ENCODE peak calls at places on chromosomes 7 and 10, in four cellular contexts. D is H1, B is H9, R is trophoblast cell. M is an unnamed sample.

GRCh38 chr10:102421645-102422585 is 1.3 kb downstream of the FBXL15 start:
- DNase-seq in D (peak; percentile 64), B (peak; percentile 72), R (peak; percentile 66), M (no peak)

GRCh38 chr7:1292972-1293830 is 60.5 kb downstream of the UNCX start:
- DNase-seq in D (peak; percentile 51), B (no peak), R (no peak), M (no peak)

GRCh38 chr10:82811621-82812020 is 936.6 kb downstream of the NRG3 start:
- DNase-seq in D (peak; percentile 82), B (peak; percentile 56), R (peak; percentile 53), M (no peak)

GRCh38 chr10:43227911-43228782 is 38.7 kb downstream of the RASGEF1A start:
- DNase-seq in D (peak; percentile 45), B (peak; percentile 30), R (no peak), M (no peak)

GRCh38 chr7:116075351-116076145 is 45.0 kb upstream of the TFEC start:
- DNase-seq in D (no peak), B (peak; percentile 26), R (no peak), M (no peak)

GRCh38 chr7:7290429-7291122 is 108.2 kb downstream of the C1GALT1 start:
- DNase-seq in D (no peak), B (no peak), R (peak; percentile 15), M (no peak)

GRCh38 chr10:111200505-111201186 is 123.8 kb downstream of the ADRA2A start:
- DNase-seq in D (no peak), B (no peak), R (peak; percentile 9), M (no peak)

GRCh38 chr10:93028881-93029280 is 31.7 kb upstream of the CYP26C1 start:
- DNase-seq in D (no peak), B (no peak), R (peak; percentile 40), M (no peak)

GRCh38 chr10:70820976-70821750 is 5.4 kb downstream of the SGPL1 start:
- DNase-seq in D (no peak), B (no peak), R (no peak), M (no peak)

GRCh38 chr7:127792528-127793342 is 140.7 kb downstream of the SND1 start:
- DNase-seq in D (peak; percentile 89), B (peak; percentile 84), R (peak; percentile 43), M (peak; percentile 33)

GRCh38 chr10:98608417-98608816 is 161.7 kb upstream of the HPS1 start:
- DNase-seq in D (peak; percentile 48), B (no peak), R (no peak), M (no peak)

GRCh38 chr10:98619446-98619845 is 172.7 kb upstream of the HPS1 start:
- DNase-seq in D (no peak), B (no peak), R (no peak), M (no peak)

GRCh38 chr7:584122-584465 is 64.4 kb upstream of the PDGFA start:
- DNase-seq in D (no peak), B (no peak), R (peak; percentile 15), M (no peak)

GRCh38 chr10:8477300-8477699 is 422.8 kb downstream of the GATA3 start:
- DNase-seq in D (no peak), B (no peak), R (no peak), M (no peak)

GRCh38 chr7:12855036-12855435 is 167.6 kb downstream of the ARL4A start:
- DNase-seq in D (no peak), B (no peak), R (no peak), M (no peak)

GRCh38 chr10:23319835-23320234 is 24.8 kb downstream of the C10orf67 start:
- DNase-seq in D (no peak), B (no peak), R (no peak), M (no peak)

GRCh38 chr10:77493239-77493806 is 144.3 kb downstream of the KCNMA1 start:
- DNase-seq in D (no peak), B (no peak), R (no peak), M (no peak)

GRCh38 chr10:35643976-35644799 is 2.1 kb upstream of the FZD8 start:
- DNase-seq in D (no peak), B (peak; percentile 36), R (no peak), M (no peak)

GRCh38 chr10:103592186-103593021 is 98.9 kb downstream of the NEURL1 start:
- DNase-seq in D (peak; percentile 87), B (peak; percentile 77), R (peak; percentile 60), M (peak; percentile 51)

GRCh38 chr10:124917939-124918830 is 23.7 kb upstream of the ZRANB1 start:
- DNase-seq in D (no peak), B (no peak), R (no peak), M (no peak)

GRCh38 chr10:23075672-23076071 is 19.7 kb upstream of the MSRB2 start:
- DNase-seq in D (no peak), B (no peak), R (no peak), M (no peak)

GRCh38 chr10:79221110-79222051 is 125.9 kb upstream of the PPIF start:
- DNase-seq in D (no peak), B (peak; percentile 65), R (no peak), M (no peak)

GRCh38 chr7:43572516-43573049 is 10.3 kb upstream of the STK17A start:
- DNase-seq in D (no peak), B (no peak), R (peak; percentile 42), M (no peak)

GRCh38 chr7:27774717-27775328 is 34.9 kb downstream of the TAX1BP1 start:
- DNase-seq in D (no peak), B (no peak), R (peak; percentile 64), M (peak; percentile 5)

GRCh38 chr7:37054631-37055300 is 330.5 kb upstream of the AOAH start:
- DNase-seq in D (no peak), B (no peak), R (no peak), M (no peak)

GRCh38 chr10:44851413-44851812 is 59.7 kb upstream of the TMEM72 start:
- DNase-seq in D (no peak), B (no peak), R (no peak), M (no peak)

GRCh38 chr7:47581821-47582747 is at the start of gene TNS3:
- DNase-seq in D (peak; percentile 78), B (peak; percentile 66), R (peak; percentile 80), M (no peak)

GRCh38 chr10:34885901-34886300 is 70.8 kb upstream of the PARD3 start:
- DNase-seq in D (no peak), B (no peak), R (no peak), M (no peak)

GRCh38 chr10:3764626-3765375 is 20.2 kb downstream of the KLF6 start:
- DNase-seq in D (no peak), B (no peak), R (no peak), M (no peak)

GRCh38 chr7:1743481-1744230 is 73.6 kb downstream of the ELFN1 start:
- DNase-seq in D (no peak), B (no peak), R (no peak), M (no peak)

GRCh38 chr7:116511552-116512523 is 12.3 kb downstream of the CAV2 start:
- DNase-seq in D (no peak), B (no peak), R (peak; percentile 83), M (no peak)

GRCh38 chr7:80772347-80773101 is 134.1 kb downstream of the CD36 start:
- DNase-seq in D (no peak), B (no peak), R (no peak), M (no peak)

GRCh38 chr7:26653966-26654365 is 210.4 kb downstream of the SKAP2 start:
- DNase-seq in D (no peak), B (no peak), R (no peak), M (no peak)

GRCh38 chr7:7490003-7490402 is 45.7 kb downstream of the COL28A1 start:
- DNase-seq in D (no peak), B (no peak), R (no peak), M (no peak)

GRCh38 chr7:151495360-151495759 is 24.3 kb downstream of the RHEB start:
- DNase-seq in D (no peak), B (no peak), R (no peak), M (no peak)

GRCh38 chr10:119190353-119190752 is 11.7 kb upstream of the PRDX3 start:
- DNase-seq in D (no peak), B (no peak), R (peak; percentile 97), M (no peak)

GRCh38 chr10:103652599-103653281 is 159.2 kb downstream of the NEURL1 start:
- DNase-seq in D (no peak), B (no peak), R (no peak), M (no peak)

GRCh38 chr10:127279334-127279774 is 83.0 kb upstream of the INSYN2A start:
- DNase-seq in D (no peak), B (no peak), R (no peak), M (no peak)

GRCh38 chr10:127275793-127276415 is 79.5 kb upstream of the INSYN2A start:
- DNase-seq in D (no peak), B (no peak), R (no peak), M (no peak)

GRCh38 chr10:127277063-127277462 is 80.7 kb upstream of the INSYN2A start:
- DNase-seq in D (no peak), B (no peak), R (no peak), M (no peak)

GRCh38 chr10:127278001-127278400 is 81.6 kb upstream of the INSYN2A start:
- DNase-seq in D (no peak), B (no peak), R (no peak), M (no peak)

GRCh38 chr10:127275272-127275671 is 78.9 kb upstream of the INSYN2A start:
- DNase-seq in D (no peak), B (no peak), R (no peak), M (no peak)
- H4K91ac ChIP-seq in D (no peak overlapping the region), B (no peak overlapping the region), R (no peak overlapping the region), M (no peak overlapping the region)

DNA sequence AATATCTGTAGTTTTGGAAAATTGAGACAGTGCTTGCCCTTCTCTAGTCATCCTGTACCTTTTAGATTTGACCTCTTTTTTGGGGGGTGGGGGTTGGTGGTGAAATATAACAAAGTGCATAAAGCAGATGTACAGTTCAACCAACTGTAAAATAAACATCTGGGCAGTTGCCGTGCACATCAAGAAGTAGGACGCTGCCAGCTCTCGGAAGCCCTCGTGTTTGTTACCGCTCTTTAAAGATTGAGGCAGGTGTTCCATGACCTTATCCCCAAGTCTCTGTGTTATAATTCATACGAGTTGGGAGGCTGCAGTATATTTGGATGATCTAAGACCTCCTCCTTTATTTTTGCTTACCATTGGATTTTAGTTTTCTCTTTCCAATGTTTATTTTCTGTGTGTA is 55.1 kb downstream of the SDK1 start:
- DNase-seq in D (no peak), B (no peak), R (no peak), M (no peak)
- H4K91ac ChIP-seq in D (no peak overlapping the region), B (no peak overlapping the region), R (no peak overlapping the region), M (no peak overlapping the region)

DNA sequence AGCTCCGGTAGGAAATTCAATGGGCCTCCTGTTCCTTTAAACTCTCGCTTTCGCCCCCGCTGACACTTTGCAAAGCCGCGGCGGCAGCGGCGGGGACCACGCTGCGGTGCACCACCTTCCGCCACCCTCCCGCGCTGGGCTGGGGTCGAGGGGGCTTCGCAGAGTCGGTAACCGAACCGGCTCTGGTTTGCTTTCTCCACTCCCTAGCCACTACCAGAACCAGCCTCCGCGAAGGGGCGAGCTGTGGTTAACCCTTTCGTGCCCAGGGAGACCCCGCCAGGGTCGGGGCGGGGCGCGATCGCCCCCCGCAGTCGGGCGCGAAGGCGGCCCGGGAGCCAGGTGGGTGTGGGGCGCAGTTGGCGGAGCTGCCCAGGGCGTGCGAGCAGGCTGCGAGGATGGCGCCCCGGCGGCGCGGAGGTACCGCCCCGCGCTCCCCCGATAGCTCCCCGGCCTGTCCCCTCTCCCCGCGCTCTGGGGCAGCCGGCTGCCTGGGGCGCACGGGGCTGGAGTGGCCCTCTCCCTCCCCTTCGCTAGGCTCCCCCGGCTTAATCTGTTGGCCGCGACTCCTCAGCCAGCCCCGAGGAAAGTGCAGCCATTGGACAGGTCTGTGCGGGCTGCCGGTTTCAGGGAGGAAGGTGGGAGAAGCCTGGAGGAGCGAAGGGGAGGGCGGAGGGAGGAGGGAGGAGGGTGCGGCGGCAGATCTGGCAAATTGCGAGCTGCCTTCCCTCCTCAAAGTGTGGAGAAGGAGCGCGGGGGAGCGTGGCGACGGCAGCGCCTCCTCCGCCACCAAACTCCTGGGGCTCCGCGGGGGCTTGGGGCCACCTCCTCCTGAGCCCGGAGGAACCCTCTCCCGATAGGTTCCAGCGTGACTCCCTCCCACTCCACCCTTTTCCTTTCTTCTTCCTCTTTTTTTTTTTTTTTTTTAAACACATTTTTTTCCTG is 483 bp upstream of the PLXDC2 start:
- DNase-seq in D (peak; percentile 87), B (peak; percentile 86), R (peak; percentile 62), M (peak; percentile 76)
- H4K91ac ChIP-seq in D (peak overlapping the region; percentile 57), B (no peak overlapping the region), R (peak overlapping the region; percentile 89), M (no peak overlapping the region)

GRCh38 chr10:132539431-132539839 is 1.8 kb downstream of the INPP5A start:
- DNase-seq in D (no peak), B (no peak), R (no peak), M (no peak)
- H4K91ac ChIP-seq in D (no peak overlapping the region), B (no peak overlapping the region), R (no peak overlapping the region), M (no peak overlapping the region)